ENCODE peak calls at places on chromosomes 11 and 22, in four cellular contexts. One of them, this sample, is unnamed.

GRCh38 chr11:61871158-61871597 is 20.2 kb downstream of the FADS3 start:
- DNase-seq in AG04449: peak; percentile 12
- DNase-seq in MM.1S: peak; percentile 45
- DNase-seq in choroid plexus epithelial cell: peak; percentile 83
- DNase-seq in this sample: peak; percentile 43

GRCh38 chr11:103877221-103877620 is 159.2 kb upstream of the DDI1 start:
- DNase-seq in AG04449: no peak
- DNase-seq in MM.1S: no peak
- DNase-seq in choroid plexus epithelial cell: peak; percentile 53
- DNase-seq in this sample: no peak

GRCh38 chr22:35258144-35258988 is 1.1 kb downstream of the HMGXB4 start:
- DNase-seq in AG04449: no peak
- DNase-seq in MM.1S: peak; percentile 18
- DNase-seq in choroid plexus epithelial cell: peak; percentile 44
- DNase-seq in this sample: no peak

GRCh38 chr22:49925525-49926128 is 7.2 kb downstream of the CRELD2 start:
- DNase-seq in AG04449: no peak
- DNase-seq in MM.1S: peak; percentile 23
- DNase-seq in choroid plexus epithelial cell: no peak
- DNase-seq in this sample: no peak

GRCh38 chr11:37946155-37946766 is 1348.2 kb upstream of the RAG2 start:
- DNase-seq in AG04449: no peak
- DNase-seq in MM.1S: peak; percentile 69
- DNase-seq in choroid plexus epithelial cell: peak; percentile 78
- DNase-seq in this sample: no peak

GRCh38 chr11:83568474-83568873 is 282.3 kb upstream of the CCDC90B start:
- DNase-seq in AG04449: no peak
- DNase-seq in MM.1S: no peak
- DNase-seq in choroid plexus epithelial cell: no peak
- DNase-seq in this sample: no peak

GRCh38 chr11:109798521-109798920 is 294.7 kb upstream of the ZC3H12C start:
- DNase-seq in AG04449: no peak
- DNase-seq in MM.1S: no peak
- DNase-seq in choroid plexus epithelial cell: peak; percentile 46
- DNase-seq in this sample: no peak

GRCh38 chr22:41479671-41480396 is 10.9 kb downstream of the ACO2 start:
- DNase-seq in AG04449: no peak
- DNase-seq in MM.1S: no peak
- DNase-seq in choroid plexus epithelial cell: peak; percentile 88
- DNase-seq in this sample: no peak

GRCh38 chr11:12182650-12183511 is 72.5 kb downstream of the MICAL2 start:
- DNase-seq in AG04449: peak; percentile 83
- DNase-seq in MM.1S: no peak
- DNase-seq in choroid plexus epithelial cell: peak; percentile 94
- DNase-seq in this sample: peak; percentile 98

GRCh38 chr11:36372101-36372767 is 76.1 kb downstream of the PRR5L start:
- DNase-seq in AG04449: no peak
- DNase-seq in MM.1S: no peak
- DNase-seq in choroid plexus epithelial cell: peak; percentile 86
- DNase-seq in this sample: peak; percentile 94

GRCh38 chr11:67666676-67667489 is 7.5 kb downstream of the ALDH3B2 start:
- DNase-seq in AG04449: no peak
- DNase-seq in MM.1S: no peak
- DNase-seq in choroid plexus epithelial cell: no peak
- DNase-seq in this sample: no peak

GRCh38 chr11:47355283-47356128 is 3.0 kb upstream of the MYBPC3 start:
- DNase-seq in AG04449: peak; percentile 59
- DNase-seq in MM.1S: no peak
- DNase-seq in choroid plexus epithelial cell: peak; percentile 94
- DNase-seq in this sample: peak; percentile 44

GRCh38 chr22:29071261-29072045 is 1.4 kb upstream of the KREMEN1 start:
- DNase-seq in AG04449: no peak
- DNase-seq in MM.1S: peak; percentile 79
- DNase-seq in choroid plexus epithelial cell: peak; percentile 23
- DNase-seq in this sample: no peak

GRCh38 chr11:45662665-45663485 is 2.5 kb downstream of the CHST1 start:
- DNase-seq in AG04449: peak; percentile 54
- DNase-seq in MM.1S: peak; percentile 27
- DNase-seq in choroid plexus epithelial cell: peak; percentile 95
- DNase-seq in this sample: peak; percentile 71

GRCh38 chr11:2898366-2899079 is 12.9 kb upstream of the CDKN1C start:
- DNase-seq in AG04449: peak; percentile 58
- DNase-seq in MM.1S: peak; percentile 58
- DNase-seq in choroid plexus epithelial cell: peak; percentile 95
- DNase-seq in this sample: peak; percentile 55

GRCh38 chr11:74147199-74147929 is 23.4 kb downstream of the C2CD3 start:
- DNase-seq in AG04449: no peak
- DNase-seq in MM.1S: no peak
- DNase-seq in choroid plexus epithelial cell: peak; percentile 77
- DNase-seq in this sample: no peak

GRCh38 chr11:122720482-122720881 is 65.0 kb downstream of the UBASH3B start:
- DNase-seq in AG04449: no peak
- DNase-seq in MM.1S: no peak
- DNase-seq in choroid plexus epithelial cell: no peak
- DNase-seq in this sample: no peak

GRCh38 chr11:58061813-58062212 is 31.1 kb downstream of the OR6Q1 start:
- DNase-seq in AG04449: peak; percentile 21
- DNase-seq in MM.1S: no peak
- DNase-seq in choroid plexus epithelial cell: no peak
- DNase-seq in this sample: peak; percentile 46

GRCh38 chr11:65391007-65391406 is 4.6 kb downstream of the FRMD8 start:
- DNase-seq in AG04449: no peak
- DNase-seq in MM.1S: no peak
- DNase-seq in choroid plexus epithelial cell: peak; percentile 42
- DNase-seq in this sample: no peak
- TF ChIP-seq CTCF in AG04449: no peak
- TF ChIP-seq CTCF in MM.1S: no peak
- TF ChIP-seq CTCF in choroid plexus epithelial cell: no peak
- TF ChIP-seq CTCF in this sample: no peak

GRCh38 chr22:38069372-38070249 is 12.4 kb downstream of the PICK1 start:
- DNase-seq in AG04449: no peak
- DNase-seq in MM.1S: peak; percentile 97
- DNase-seq in choroid plexus epithelial cell: peak; percentile 69
- DNase-seq in this sample: peak; percentile 89
- H3K4me3 ChIP-seq in AG04449: no peak overlapping the region
- H3K4me3 ChIP-seq in MM.1S: peak overlapping the region; percentile 56
- H3K4me3 ChIP-seq in choroid plexus epithelial cell: no peak overlapping the region
- H3K4me3 ChIP-seq in this sample: no peak overlapping the region

DNA sequence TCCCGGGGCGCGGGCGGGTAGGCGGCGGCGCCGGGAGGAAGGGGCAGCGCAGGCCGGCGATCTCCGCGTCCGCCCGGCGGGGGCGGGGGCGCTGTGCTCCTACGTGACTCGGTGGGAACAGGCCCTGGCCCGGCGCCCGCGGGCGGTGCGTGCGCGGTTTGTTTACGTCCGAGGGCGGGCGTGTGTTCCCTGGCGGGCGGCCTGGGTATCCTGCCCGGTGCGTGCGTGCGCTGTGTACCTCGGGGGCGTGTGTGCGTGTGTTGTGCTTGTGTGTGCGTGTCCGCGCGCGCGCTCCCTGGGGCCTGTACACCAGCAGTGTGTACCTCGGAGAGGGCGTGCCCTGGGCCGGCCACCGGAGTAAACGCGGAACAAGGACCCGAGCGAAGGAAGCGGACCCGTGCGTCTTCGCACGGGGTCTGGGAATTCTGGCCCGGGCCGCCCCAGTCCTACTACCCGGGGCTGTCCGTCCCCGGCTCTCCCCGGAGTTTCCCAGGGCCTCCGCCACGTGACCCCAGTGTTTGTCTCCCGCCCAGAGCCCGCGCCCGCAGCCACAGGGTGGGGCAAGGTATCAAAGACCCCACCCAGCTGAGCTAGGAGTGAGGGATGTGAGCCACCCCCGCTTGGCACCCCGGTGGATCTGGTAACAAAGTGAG is 769 bp downstream of the MAFF start:
- DNase-seq in AG04449: no peak
- DNase-seq in MM.1S: peak; percentile 53
- DNase-seq in choroid plexus epithelial cell: peak; percentile 90
- DNase-seq in this sample: peak; percentile 74
- TF ChIP-seq CTCF in AG04449: peak; percentile 4
- TF ChIP-seq CTCF in MM.1S: no peak
- TF ChIP-seq CTCF in choroid plexus epithelial cell: no peak
- TF ChIP-seq CTCF in this sample: peak; percentile 17

GRCh38 chr11:14642453-14642852 is 1.2 kb upstream of the PDE3B start:
- DNase-seq in AG04449: no peak
- DNase-seq in MM.1S: no peak
- DNase-seq in choroid plexus epithelial cell: no peak
- DNase-seq in this sample: no peak
- H3K4me3 ChIP-seq in AG04449: no peak overlapping the region
- H3K4me3 ChIP-seq in MM.1S: no peak overlapping the region
- H3K4me3 ChIP-seq in choroid plexus epithelial cell: no peak overlapping the region
- H3K4me3 ChIP-seq in this sample: no peak overlapping the region

DNA sequence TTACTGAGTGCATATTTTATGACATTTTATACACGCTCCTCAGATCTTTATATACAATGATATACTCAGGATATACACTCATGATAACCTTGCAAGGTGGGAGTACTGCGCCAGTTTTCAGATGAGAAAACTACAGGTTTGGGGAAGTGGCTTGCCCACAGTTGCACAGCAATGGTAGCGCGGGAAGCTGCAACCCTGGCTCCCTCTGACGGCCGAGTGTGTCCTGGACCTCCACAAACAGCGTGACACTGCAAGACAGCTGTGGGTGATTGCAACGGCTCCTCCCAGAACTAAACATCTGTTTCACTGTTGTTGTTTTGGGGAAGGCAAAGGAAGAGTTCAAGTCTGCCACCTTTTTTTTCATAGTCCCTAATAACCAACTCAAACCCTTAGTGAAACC is 47.0 kb downstream of the PACSIN2 start:
- DNase-seq in AG04449: no peak
- DNase-seq in MM.1S: no peak
- DNase-seq in choroid plexus epithelial cell: no peak
- DNase-seq in this sample: no peak
- TF ChIP-seq CTCF in AG04449: peak; percentile 8
- TF ChIP-seq CTCF in MM.1S: no peak
- TF ChIP-seq CTCF in choroid plexus epithelial cell: no peak
- TF ChIP-seq CTCF in this sample: peak; percentile 35

GRCh38 chr11:34355726-34356125 is 2.1 kb downstream of the ABTB2 start:
- DNase-seq in AG04449: no peak
- DNase-seq in MM.1S: no peak
- DNase-seq in choroid plexus epithelial cell: no peak
- DNase-seq in this sample: no peak
- H3K4me3 ChIP-seq in AG04449: no peak overlapping the region
- H3K4me3 ChIP-seq in MM.1S: no peak overlapping the region
- H3K4me3 ChIP-seq in choroid plexus epithelial cell: no peak overlapping the region
- H3K4me3 ChIP-seq in this sample: no peak overlapping the region

DNA sequence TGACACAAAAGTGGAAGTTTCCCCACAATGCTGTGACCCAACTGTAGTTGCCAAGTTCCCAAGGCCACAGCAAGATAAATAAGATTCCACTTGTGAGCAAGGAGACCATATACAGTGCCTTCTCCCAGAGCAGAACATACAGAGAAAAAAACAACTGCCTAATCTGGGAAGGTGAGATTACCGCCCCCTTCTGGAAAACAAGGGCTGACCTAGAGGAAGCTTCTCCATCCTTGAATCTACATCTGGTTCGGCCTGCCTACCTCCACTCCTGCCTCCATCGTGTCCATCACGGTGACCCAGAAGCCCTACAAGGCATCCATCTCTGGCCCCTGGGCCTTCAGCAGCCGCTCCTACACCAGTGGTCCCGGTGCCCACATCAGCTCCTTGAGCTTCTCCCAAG is 6.1 kb upstream of the RNASEH2C start:
- DNase-seq in AG04449: no peak
- DNase-seq in MM.1S: no peak
- DNase-seq in choroid plexus epithelial cell: no peak
- DNase-seq in this sample: no peak
- TF ChIP-seq CTCF in AG04449: no peak
- TF ChIP-seq CTCF in MM.1S: peak; percentile 31
- TF ChIP-seq CTCF in choroid plexus epithelial cell: peak; percentile 17
- TF ChIP-seq CTCF in this sample: peak; percentile 8

GRCh38 chr22:32202161-32202538 is 2.7 kb downstream of the RFPL2 start:
- DNase-seq in AG04449: no peak
- DNase-seq in MM.1S: no peak
- DNase-seq in choroid plexus epithelial cell: no peak
- DNase-seq in this sample: no peak

GRCh38 chr22:32202539-32203180 is 2.2 kb downstream of the RFPL2 start:
- DNase-seq in AG04449: no peak
- DNase-seq in MM.1S: peak; percentile 57
- DNase-seq in choroid plexus epithelial cell: peak; percentile 52
- DNase-seq in this sample: no peak

GRCh38 chr22:32204856-32205722 is at the start of gene RFPL2:
- DNase-seq in AG04449: no peak
- DNase-seq in MM.1S: no peak
- DNase-seq in choroid plexus epithelial cell: peak; percentile 11
- DNase-seq in this sample: no peak

GRCh38 chr22:32204211-32204855 is 540 bp downstream of the RFPL2 start:
- DNase-seq in AG04449: no peak
- DNase-seq in MM.1S: no peak
- DNase-seq in choroid plexus epithelial cell: no peak
- DNase-seq in this sample: no peak

DNA sequence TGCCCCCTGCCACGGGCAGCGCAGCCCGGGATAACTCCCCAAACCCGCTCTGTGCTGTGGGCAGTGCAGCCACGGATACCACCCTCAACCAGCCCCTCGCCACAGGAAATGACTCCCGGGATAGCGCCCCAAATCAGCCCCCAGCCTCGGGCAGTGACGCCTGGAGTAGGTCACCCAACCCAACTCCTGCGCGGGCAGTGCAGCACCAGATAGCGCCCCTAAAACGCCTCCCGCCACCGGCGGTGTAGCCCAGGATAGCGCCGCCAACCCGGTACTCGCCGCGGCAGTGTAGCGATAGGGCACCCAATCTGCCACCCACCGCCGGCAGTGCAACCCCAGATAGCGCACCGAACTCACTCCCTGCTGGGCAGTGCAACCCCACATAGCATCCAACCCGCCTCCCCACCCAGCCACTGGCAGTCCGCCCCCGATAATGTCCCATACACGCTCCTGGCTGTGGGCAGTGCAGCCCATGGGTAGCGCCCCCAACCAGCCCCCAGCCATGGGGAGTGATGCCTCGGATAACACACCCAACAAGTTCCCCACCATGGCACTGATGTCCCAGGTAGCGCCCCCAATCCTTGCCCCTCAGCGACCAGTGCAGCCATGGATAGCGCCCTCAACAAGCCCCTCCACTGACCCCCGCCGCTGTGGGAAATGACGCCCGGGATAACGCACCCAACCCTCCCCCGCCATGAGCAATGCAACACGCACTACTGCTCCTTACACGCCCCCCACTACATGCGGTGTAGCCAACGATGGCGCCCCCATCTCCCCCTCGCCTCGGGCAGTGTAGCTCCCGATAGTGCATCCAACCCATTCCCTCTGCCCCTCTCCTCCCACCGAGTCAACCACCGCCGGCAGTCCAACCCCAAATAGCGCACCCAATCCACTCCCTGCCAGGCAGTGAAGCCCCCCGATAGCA is 1.4 kb downstream of the RFPL2 start:
- DNase-seq in AG04449: no peak
- DNase-seq in MM.1S: no peak
- DNase-seq in choroid plexus epithelial cell: no peak
- DNase-seq in this sample: no peak
- H3K4me3 ChIP-seq in AG04449: no peak overlapping the region
- H3K4me3 ChIP-seq in MM.1S: no peak overlapping the region
- H3K4me3 ChIP-seq in choroid plexus epithelial cell: no peak overlapping the region
- H3K4me3 ChIP-seq in this sample: no peak overlapping the region

GRCh38 chr22:36422287-36423014 is 34.7 kb upstream of the MYH9 start:
- DNase-seq in AG04449: no peak
- DNase-seq in MM.1S: no peak
- DNase-seq in choroid plexus epithelial cell: no peak
- DNase-seq in this sample: no peak
- TF ChIP-seq CTCF in AG04449: no peak
- TF ChIP-seq CTCF in MM.1S: no peak
- TF ChIP-seq CTCF in choroid plexus epithelial cell: no peak
- TF ChIP-seq CTCF in this sample: no peak

GRCh38 chr11:1570896-1571759 is 943 bp downstream of the DUSP8 start:
- DNase-seq in AG04449: no peak
- DNase-seq in MM.1S: no peak
- DNase-seq in choroid plexus epithelial cell: peak; percentile 5
- DNase-seq in this sample: no peak
- H3K4me3 ChIP-seq in AG04449: peak overlapping the region; percentile 63
- H3K4me3 ChIP-seq in MM.1S: no peak overlapping the region
- H3K4me3 ChIP-seq in choroid plexus epithelial cell: peak overlapping the region; percentile 42
- H3K4me3 ChIP-seq in this sample: peak overlapping the region; percentile 23

This sample was measured in AG09309.